ENCODE peak calls at places on chromosomes 12 and 14, in nine cellular contexts. R is mesothelial cell of epicardium, Y is tibial nerve, B is bronchial epithelial cell, A is Calu3, T is prostate gland, G is gastrocnemius medialis, L is IMR-90, N is OCI-LY7. F is an unnamed sample.

GRCh38 chr14:40436551-40436950 is 1004.3 kb upstream of the FBXO33 start:
- DNase-seq in T (no peak), L (no peak), A (no peak), R (no peak), N (no peak), B (no peak), Y (no peak), G (no peak), F (no peak)

GRCh38 chr14:75568791-75569190 is 9.6 kb upstream of the FLVCR2 start:
- DNase-seq in Y (no peak), L (no peak), T (no peak), B (no peak), A (no peak), G (no peak), N (no peak), R (no peak), F (no peak)

GRCh38 chr12:6229823-6230222 is 29.6 kb downstream of the CD9 start:
- DNase-seq in B (peak), A (no peak), G (peak), Y (peak), N (no peak), L (peak), R (no peak), T (peak), F (no peak)

GRCh38 chr12:18428416-18428815 is 167.1 kb downstream of the PIK3C2G start:
- DNase-seq in G (no peak), Y (no peak), T (no peak), B (peak), N (no peak), L (no peak), R (no peak), A (peak), F (no peak)

GRCh38 chr12:112602150-112602549 is 183.4 kb downstream of the PTPN11 start:
- DNase-seq in G (no peak), L (no peak), A (no peak), Y (no peak), R (no peak), N (no peak), B (no peak), T (no peak), F (no peak)

GRCh38 chr12:28787151-28787550 is 361.9 kb upstream of the FAR2 start:
- DNase-seq in G (no peak), R (no peak), T (no peak), L (peak), B (no peak), Y (no peak), N (no peak), A (no peak), F (no peak)

GRCh38 chr14:90698379-90698869 is 117.8 kb downstream of the TTC7B start:
- DNase-seq in L (peak), A (no peak), T (no peak), N (no peak), B (no peak), R (no peak), G (peak), Y (peak), F (no peak)

GRCh38 chr12:76424941-76425340 is 76.7 kb upstream of the BBS10 start:
- DNase-seq in R (no peak), A (no peak), T (no peak), L (no peak), G (no peak), Y (no peak), B (no peak), N (no peak), F (no peak)

GRCh38 chr12:6375269-6376078 is at the start of gene SCNN1A:
- DNase-seq in G (no peak), A (peak), B (no peak), R (no peak), T (peak), L (no peak), Y (no peak), N (no peak), F (no peak)

GRCh38 chr12:25438638-25439037 is 114.4 kb downstream of the LMNTD1 start:
- DNase-seq in N (no peak), R (no peak), T (no peak), B (no peak), Y (no peak), A (no peak), G (no peak), L (peak), F (no peak)

GRCh38 chr14:21712039-21712438 is 38.4 kb upstream of the OR4E1 start:
- DNase-seq in B (no peak), R (no peak), G (no peak), L (no peak), T (no peak), A (no peak), Y (no peak), N (no peak), F (no peak)

GRCh38 chr12:89101440-89101839 is 250.9 kb downstream of the DUSP6 start:
- DNase-seq in G (no peak), L (no peak), R (no peak), Y (no peak), N (no peak), B (no peak), A (no peak), T (no peak), F (no peak)
- TF ChIP-seq CTCF in G (no peak), L (no peak), R (no peak), Y (no peak), N (no peak), B (no peak), A (no peak), T (no peak), F (no peak)

DNA sequence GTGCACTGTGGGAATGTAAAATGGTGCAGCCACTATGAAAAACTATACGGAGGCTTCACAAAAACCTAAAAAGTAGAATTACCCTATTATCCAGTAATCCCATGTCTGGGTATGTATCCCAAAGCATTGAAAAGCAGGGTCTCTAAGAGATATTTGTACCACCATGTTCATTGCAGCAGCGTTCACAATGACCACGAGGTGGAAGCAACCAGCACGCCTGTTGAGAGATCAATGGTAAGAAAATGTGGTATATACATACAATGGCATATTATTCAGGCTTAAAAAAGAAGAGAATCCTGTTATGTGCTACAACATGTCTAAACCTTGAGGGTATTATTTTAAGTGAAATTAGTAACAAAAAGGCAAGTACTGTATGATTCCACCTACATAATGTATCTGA is 910 bp upstream of the NOPCHAP1 start:
- DNase-seq in G (no peak), L (no peak), Y (no peak), N (no peak), B (no peak), A (peak), T (no peak), R (no peak), F (no peak)
- TF ChIP-seq CTCF in G (no peak), L (no peak), Y (no peak), N (no peak), B (no peak), A (no peak), T (no peak), R (no peak), F (no peak)

DNA sequence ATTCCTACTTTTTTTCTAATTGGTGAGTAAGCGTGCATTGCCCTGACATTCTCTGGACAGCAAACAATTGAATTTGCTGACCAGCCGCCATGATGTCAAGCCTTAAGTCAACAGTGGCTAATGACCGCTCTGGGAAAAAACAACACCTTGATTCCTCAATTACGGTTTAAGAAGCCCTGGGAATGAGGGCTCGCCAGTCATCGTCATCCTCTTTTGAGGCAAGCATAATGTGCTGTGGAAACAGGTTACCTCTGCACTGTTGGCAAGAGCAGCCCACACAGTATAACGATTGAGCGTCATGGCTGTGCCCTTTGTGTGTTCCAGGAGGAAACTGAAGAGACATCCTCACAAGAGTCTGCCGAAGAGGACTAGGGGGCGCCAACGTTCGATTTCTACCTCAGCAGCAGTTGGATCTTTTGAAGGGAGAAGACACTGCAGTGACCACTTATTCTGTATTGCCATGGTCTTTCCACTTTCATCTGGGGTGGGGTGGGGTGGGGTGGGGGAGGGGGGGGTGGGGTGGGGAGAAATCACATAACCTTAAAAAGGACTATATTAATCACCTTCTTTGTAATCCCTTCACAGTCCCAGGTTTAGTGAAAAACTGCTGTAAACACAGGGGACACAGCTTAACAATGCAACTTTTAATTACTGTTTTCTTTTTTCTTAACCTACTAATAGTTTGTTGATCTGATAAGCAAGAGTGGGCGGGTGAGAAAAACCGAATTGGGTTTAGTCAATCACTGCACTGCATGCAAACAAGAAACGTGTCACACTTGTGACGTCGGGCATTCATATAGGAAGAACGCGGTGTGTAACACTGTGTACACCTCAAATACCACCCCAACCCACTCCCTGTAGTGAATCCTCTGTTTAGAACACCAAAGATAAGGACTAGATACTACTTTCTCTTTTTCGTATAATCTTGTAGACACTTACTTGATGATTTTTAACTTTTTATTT is 138.9 kb downstream of the HMGA2 start:
- DNase-seq in A (peak), L (no peak), T (no peak), B (no peak), Y (no peak), R (no peak), G (no peak), N (peak), F (peak)
- TF ChIP-seq CTCF in A (peak), L (peak), T (no peak), B (peak), Y (no peak), R (no peak), G (no peak), N (peak), F (no peak)

DNA sequence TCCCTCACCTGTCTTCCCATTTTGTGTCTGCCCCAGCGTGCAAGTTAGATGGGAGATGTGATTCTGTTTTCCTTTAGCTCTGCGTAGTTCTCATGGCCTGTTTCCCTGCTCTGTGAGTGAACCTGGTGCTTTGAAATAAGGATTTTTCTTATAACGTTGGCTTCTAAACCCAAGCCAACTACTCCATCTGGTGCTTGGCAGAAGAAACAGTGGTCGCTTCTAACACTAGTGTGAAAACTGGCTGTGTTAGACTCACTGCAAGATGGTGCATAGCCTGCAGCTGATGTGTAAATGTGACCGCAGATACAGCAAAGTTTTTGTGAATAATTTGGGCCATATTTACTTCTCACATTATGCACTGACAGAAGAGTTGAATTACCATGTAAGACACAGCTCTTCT is 12.2 kb downstream of the GTF2H3 start:
- DNase-seq in L (no peak), T (no peak), Y (no peak), G (no peak), R (no peak), N (no peak), B (no peak), A (no peak), F (no peak)
- TF ChIP-seq CTCF in L (no peak), T (no peak), Y (no peak), G (no peak), R (no peak), N (no peak), B (no peak), A (no peak), F (no peak)

GRCh38 chr12:96399919-96400630 is at the start of gene CDK17:
- DNase-seq in A (peak), R (peak), T (peak), L (peak), N (peak), Y (peak), G (peak), B (peak), F (peak)
- TF ChIP-seq CTCF in A (peak), R (peak), T (peak), L (peak), N (no peak), Y (peak), G (peak), B (peak), F (no peak)

DNA sequence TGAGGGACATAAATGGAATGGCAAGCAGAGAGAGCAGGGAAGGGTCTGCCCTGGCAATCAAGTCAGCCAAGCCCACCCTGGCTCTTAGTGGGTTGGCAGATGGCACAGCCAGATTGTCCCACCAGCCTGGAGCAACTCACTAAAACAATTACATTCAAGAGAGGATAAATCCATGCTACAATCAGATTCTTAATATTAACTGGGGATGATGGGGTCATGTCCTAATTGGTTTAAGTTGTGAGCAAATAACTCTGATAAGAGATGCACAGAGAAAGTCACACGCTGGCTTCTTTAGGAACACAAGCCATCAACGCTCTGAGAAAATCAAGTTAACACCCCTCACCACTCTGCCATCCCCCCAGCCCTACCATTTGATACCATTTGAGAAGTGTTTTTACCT is 2.7 kb upstream of the PELI2 start:
- DNase-seq in B (no peak), N (no peak), T (no peak), R (no peak), G (no peak), A (no peak), Y (no peak), L (no peak), F (no peak)
- TF ChIP-seq CTCF in B (no peak), N (no peak), T (no peak), R (no peak), G (no peak), A (no peak), Y (no peak), L (no peak), F (no peak)

GRCh38 chr14:99430491-99430890 is 50.2 kb downstream of the SETD3 start:
- DNase-seq in Y (no peak), T (no peak), G (no peak), R (no peak), N (peak), L (no peak), B (peak), A (peak), F (peak)
- TF ChIP-seq CTCF in Y (no peak), T (no peak), G (peak), R (peak), N (peak), L (peak), B (peak), A (no peak), F (peak)

F was measured in natural killer cell.